ENCODE peak calls at places on chromosomes 5 and 9, in seven cellular contexts. C, W, L, Q, E, I and P are unnamed samples.
A peak's percentile ranks its signal among the peaks of the same experiment; 100 is the strongest.

GRCh38 chr5:12322042-12322441 is 417.8 kb upstream of the CTNND2 start:
- DNase-seq in C (no peak), W (no peak), L (no peak), Q (no peak), E (no peak), I (no peak), P (no peak)

GRCh38 chr9:20865357-20865756 is 166.1 kb downstream of the HACD4 start:
- DNase-seq in C (no peak), W (peak; percentile 83), L (no peak), Q (no peak), E (no peak), I (no peak), P (no peak)

GRCh38 chr5:128491291-128491690 is 46.8 kb downstream of the FBN2 start:
- DNase-seq in C (no peak), W (peak; percentile 50), L (no peak), Q (no peak), E (no peak), I (no peak), P (no peak)

GRCh38 chr5:80406980-80407734 is 707 bp upstream of the ZFYVE16 start:
- DNase-seq in C (peak; percentile 7), W (peak; percentile 78), L (peak; percentile 18), Q (peak; percentile 1), E (no peak), I (no peak), P (peak; percentile 39)

GRCh38 chr5:172452398-172453205 is 1.7 kb downstream of the SH3PXD2B start:
- DNase-seq in C (peak; percentile 37), W (no peak), L (no peak), Q (peak; percentile 30), E (no peak), I (no peak), P (no peak)

GRCh38 chr5:102711525-102712240 is 43.4 kb upstream of the PAM start:
- DNase-seq in C (peak; percentile 48), W (no peak), L (no peak), Q (no peak), E (no peak), I (no peak), P (no peak)

GRCh38 chr5:98517559-98517958 is 255.9 kb upstream of the RGMB start:
- DNase-seq in C (no peak), W (no peak), L (no peak), Q (no peak), E (no peak), I (no peak), P (no peak)

GRCh38 chr5:168172718-168173045 is 118.8 kb upstream of the WWC1 start:
- DNase-seq in C (no peak), W (no peak), L (no peak), Q (no peak), E (no peak), I (no peak), P (no peak)

GRCh38 chr5:115565233-115565632 is 20.7 kb upstream of the FEM1C start:
- DNase-seq in C (no peak), W (no peak), L (no peak), Q (no peak), E (no peak), I (no peak), P (no peak)

GRCh38 chr5:124913329-124913653 is 166.9 kb upstream of the ZNF608 start:
- DNase-seq in C (no peak), W (no peak), L (no peak), Q (no peak), E (no peak), I (no peak), P (no peak)

GRCh38 chr9:33719581-33720374 is 75.6 kb upstream of the PRSS3 start:
- DNase-seq in C (peak; percentile 15), W (peak; percentile 68), L (no peak), Q (peak; percentile 63), E (peak; percentile 31), I (peak; percentile 46), P (peak; percentile 40)

GRCh38 chr5:57749396-57749795 is 266.8 kb upstream of the ACTBL2 start:
- DNase-seq in C (no peak), W (no peak), L (no peak), Q (no peak), E (no peak), I (no peak), P (no peak)

GRCh38 chr9:33135086-33135958 is 31.8 kb downstream of the B4GALT1 start:
- DNase-seq in C (no peak), W (peak; percentile 36), L (no peak), Q (no peak), E (no peak), I (no peak), P (no peak)

GRCh38 chr9:109001275-109001676 is 12.0 kb downstream of the CTNNAL1 start:
- DNase-seq in C (peak; percentile 95), W (no peak), L (no peak), Q (no peak), E (no peak), I (no peak), P (no peak)

GRCh38 chr5:176444742-176445141 is 3.4 kb upstream of the FAF2 start:
- DNase-seq in C (no peak), W (no peak), L (no peak), Q (no peak), E (no peak), I (no peak), P (no peak)

GRCh38 chr5:168851902-168852321 is 272.7 kb upstream of the PANK3 start:
- DNase-seq in C (peak; percentile 76), W (peak; percentile 84), L (no peak), Q (no peak), E (no peak), I (no peak), P (no peak)

GRCh38 chr5:76972670-76973069 is 19.8 kb downstream of the CRHBP start:
- DNase-seq in C (no peak), W (no peak), L (no peak), Q (no peak), E (no peak), I (no peak), P (no peak)

GRCh38 chr9:89579741-89580395 is 24.9 kb upstream of the GADD45G start:
- DNase-seq in C (no peak), W (peak; percentile 71), L (no peak), Q (no peak), E (no peak), I (no peak), P (no peak)

GRCh38 chr9:105024529-105024928 is 96.6 kb upstream of the ABCA1 start:
- DNase-seq in C (no peak), W (peak; percentile 44), L (no peak), Q (no peak), E (no peak), I (no peak), P (no peak)

GRCh38 chr9:115456515-115456914 is 338.6 kb upstream of the TNC start:
- DNase-seq in C (no peak), W (no peak), L (no peak), Q (no peak), E (no peak), I (no peak), P (no peak)
- TF ChIP-seq CTCF in C (no peak), W (no peak), L (no peak), Q (no peak), E (no peak), I (no peak), P (no peak)

GRCh38 chr9:2780846-2781245 is 63.0 kb downstream of the PUM3 start:
- DNase-seq in C (no peak), W (no peak), L (no peak), Q (no peak), E (no peak), I (no peak), P (no peak)

GRCh38 chr9:2780326-2780725 is 63.0 kb downstream of the KCNV2 start:
- DNase-seq in C (no peak), W (no peak), L (no peak), Q (no peak), E (no peak), I (no peak), P (no peak)

GRCh38 chr9:2778816-2779215 is 61.5 kb downstream of the KCNV2 start:
- DNase-seq in C (no peak), W (no peak), L (no peak), Q (no peak), E (no peak), I (no peak), P (no peak)

GRCh38 chr9:2785060-2785459 is 58.8 kb downstream of the PUM3 start:
- DNase-seq in C (no peak), W (no peak), L (no peak), Q (no peak), E (no peak), I (no peak), P (no peak)

GRCh38 chr9:2781336-2781735 is 62.6 kb downstream of the PUM3 start:
- DNase-seq in C (no peak), W (no peak), L (no peak), Q (no peak), E (no peak), I (no peak), P (no peak)
- TF ChIP-seq CTCF in C (no peak), W (no peak), L (no peak), Q (no peak), E (no peak), I (no peak), P (no peak)

DNA sequence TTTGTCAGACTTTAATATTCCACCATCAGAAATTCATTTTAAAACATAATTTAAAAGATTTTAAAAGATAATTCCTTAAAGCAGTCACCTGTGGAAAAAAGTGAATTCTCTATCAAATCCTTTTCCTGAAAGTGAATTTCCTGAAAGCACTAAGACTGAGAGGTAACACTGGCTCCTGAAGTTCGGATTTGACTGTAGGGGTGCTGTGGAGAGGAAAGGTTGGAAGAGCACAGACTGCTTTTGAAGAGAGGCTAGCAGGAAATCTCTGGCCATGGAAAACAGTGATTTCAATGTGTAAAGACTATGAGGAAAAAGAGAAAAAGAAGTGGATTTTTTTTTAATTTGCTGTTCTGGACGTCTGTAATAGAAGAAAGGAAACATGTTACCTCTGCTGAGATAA is 35.7 kb upstream of the TMEM161B start:
- DNase-seq in C (no peak), W (no peak), L (no peak), Q (no peak), E (no peak), I (no peak), P (no peak)
- TF ChIP-seq CTCF in C (no peak), W (no peak), L (no peak), Q (no peak), E (no peak), I (no peak), P (no peak)

DNA sequence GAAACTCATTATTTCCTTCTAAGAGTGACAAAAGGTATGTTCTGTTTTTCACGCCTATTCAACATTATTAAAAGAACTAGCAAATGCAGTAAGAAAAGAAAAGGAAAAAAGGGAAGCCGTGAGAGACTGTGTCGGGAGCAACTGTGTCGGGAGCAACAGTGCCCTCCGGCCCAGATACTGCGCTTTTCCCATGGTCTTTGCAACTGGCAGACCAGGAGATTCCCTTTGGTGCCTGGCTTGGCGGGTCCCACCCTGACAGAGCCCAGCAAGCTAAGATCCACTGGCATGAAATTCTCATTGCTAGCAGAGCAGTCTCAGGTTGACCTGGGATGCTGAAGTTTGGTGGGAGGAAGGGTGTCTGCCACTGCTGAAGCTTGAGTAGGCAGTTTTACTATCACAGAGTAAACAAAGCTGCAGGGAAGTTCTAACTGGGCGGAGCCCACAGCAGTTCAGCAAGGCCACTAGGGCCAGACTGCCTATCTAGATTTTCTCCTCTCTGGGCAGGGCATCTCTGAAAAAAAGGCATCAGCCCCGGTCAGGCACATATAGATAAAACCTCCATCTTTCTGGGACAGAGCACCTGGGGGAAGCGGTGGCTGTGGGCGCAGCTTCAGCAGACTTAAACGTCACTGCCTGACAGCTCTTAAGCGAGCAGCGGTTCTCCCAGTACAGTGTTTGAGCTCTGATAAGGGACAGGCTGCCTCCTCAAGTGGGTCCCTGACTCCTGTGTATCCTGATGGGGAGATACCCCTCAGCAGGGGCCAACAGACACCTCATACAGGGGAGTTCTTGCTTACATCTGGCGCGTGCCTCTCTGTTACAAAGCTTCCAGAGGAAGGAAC is 1237.4 kb upstream of the CDH18 start:
- DNase-seq in C (no peak), W (no peak), L (no peak), Q (no peak), E (no peak), I (no peak), P (no peak)
- TF ChIP-seq CTCF in C (no peak), W (no peak), L (no peak), Q (no peak), E (no peak), I (no peak), P (no peak)